ENCODE peak calls at places on chromosomes 2 and 18, in five cellular contexts. One of them, this sample, is unnamed.

GRCh38 chr18:57497372-57498294 is 62.5 kb downstream of the ONECUT2 start:
- DNase-seq in heart right ventricle: no peak
- DNase-seq in heart left ventricle: no peak
- DNase-seq in fibroblast of mammary gland: peak
- DNase-seq in MM.1S: no peak
- DNase-seq in this sample: no peak

GRCh38 chr18:49813071-49813320 is 337 bp downstream of the ACAA2 start:
- DNase-seq in heart left ventricle: peak
- DNase-seq in MM.1S: peak
- DNase-seq in fibroblast of mammary gland: peak
- DNase-seq in heart right ventricle: no peak
- DNase-seq in this sample: peak

GRCh38 chr2:239150125-239151011 is 250.5 kb downstream of the HDAC4 start:
- DNase-seq in heart right ventricle: no peak
- DNase-seq in fibroblast of mammary gland: no peak
- DNase-seq in MM.1S: no peak
- DNase-seq in heart left ventricle: no peak
- DNase-seq in this sample: no peak

GRCh38 chr2:230589497-230590015 is 123.1 kb upstream of the CAB39 start:
- DNase-seq in MM.1S: peak
- DNase-seq in heart left ventricle: no peak
- DNase-seq in fibroblast of mammary gland: no peak
- DNase-seq in heart right ventricle: no peak
- DNase-seq in this sample: peak

GRCh38 chr2:50490991-50491390 is 540.9 kb downstream of the NRXN1 start:
- DNase-seq in heart left ventricle: no peak
- DNase-seq in fibroblast of mammary gland: no peak
- DNase-seq in heart right ventricle: no peak
- DNase-seq in MM.1S: no peak
- DNase-seq in this sample: no peak

GRCh38 chr2:138922973-138923563 is 142.9 kb upstream of the NXPH2 start:
- DNase-seq in fibroblast of mammary gland: peak
- DNase-seq in heart left ventricle: no peak
- DNase-seq in heart right ventricle: no peak
- DNase-seq in MM.1S: peak
- DNase-seq in this sample: no peak

GRCh38 chr2:228657807-228658402 is 476.4 kb upstream of the SPHKAP start:
- DNase-seq in fibroblast of mammary gland: peak
- DNase-seq in heart left ventricle: no peak
- DNase-seq in MM.1S: peak
- DNase-seq in heart right ventricle: no peak
- DNase-seq in this sample: peak

GRCh38 chr2:240344904-240345303 is 90.6 kb upstream of the GPC1 start:
- DNase-seq in MM.1S: no peak
- DNase-seq in fibroblast of mammary gland: peak
- DNase-seq in heart right ventricle: no peak
- DNase-seq in heart left ventricle: no peak
- DNase-seq in this sample: no peak

GRCh38 chr18:41043876-41044275 is 911.2 kb upstream of the PIK3C3 start:
- DNase-seq in MM.1S: no peak
- DNase-seq in fibroblast of mammary gland: no peak
- DNase-seq in heart right ventricle: no peak
- DNase-seq in heart left ventricle: no peak
- DNase-seq in this sample: no peak

GRCh38 chr2:108616731-108617161 is 82.5 kb downstream of the LIMS1 start:
- DNase-seq in MM.1S: no peak
- DNase-seq in fibroblast of mammary gland: peak
- DNase-seq in heart left ventricle: no peak
- DNase-seq in heart right ventricle: no peak
- DNase-seq in this sample: no peak

GRCh38 chr2:175030380-175031271 is 25.4 kb upstream of the CHN1 start:
- DNase-seq in MM.1S: peak
- DNase-seq in heart left ventricle: no peak
- DNase-seq in fibroblast of mammary gland: peak
- DNase-seq in heart right ventricle: no peak
- DNase-seq in this sample: no peak
- TF ChIP-seq CTCF in MM.1S: peak
- TF ChIP-seq CTCF in heart left ventricle: peak
- TF ChIP-seq CTCF in fibroblast of mammary gland: peak
- TF ChIP-seq CTCF in heart right ventricle: peak
- TF ChIP-seq CTCF in this sample: no peak

DNA sequence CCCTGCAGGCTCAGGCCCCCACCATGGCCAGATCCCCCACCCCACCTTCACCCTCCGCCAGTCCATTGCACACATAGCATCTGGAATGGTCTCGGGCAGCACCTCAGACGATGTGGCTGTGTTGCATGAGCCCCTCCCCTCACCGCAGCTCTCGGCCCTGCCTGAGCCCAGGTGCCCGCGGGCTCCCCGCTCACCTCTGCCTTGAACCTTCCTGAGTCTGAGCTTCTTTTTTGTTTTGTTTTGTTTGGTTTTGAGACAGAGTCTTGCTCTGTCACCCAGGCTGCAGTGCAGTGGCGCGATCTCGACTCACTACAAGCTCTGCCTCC is 20.1 kb downstream of the RRM2 start:
- DNase-seq in heart right ventricle: no peak
- DNase-seq in MM.1S: no peak
- DNase-seq in fibroblast of mammary gland: no peak
- DNase-seq in heart left ventricle: no peak
- DNase-seq in this sample: no peak
- TF ChIP-seq CTCF in heart right ventricle: peak
- TF ChIP-seq CTCF in MM.1S: no peak
- TF ChIP-seq CTCF in fibroblast of mammary gland: no peak
- TF ChIP-seq CTCF in heart left ventricle: no peak
- TF ChIP-seq CTCF in this sample: no peak

GRCh38 chr18:64099244-64099643 is 49.6 kb downstream of the LINC00305 start:
- DNase-seq in heart right ventricle: no peak
- DNase-seq in MM.1S: peak
- DNase-seq in heart left ventricle: no peak
- DNase-seq in fibroblast of mammary gland: no peak
- DNase-seq in this sample: no peak

GRCh38 chr18:64100136-64100922 is 48.6 kb downstream of the LINC00305 start:
- DNase-seq in heart right ventricle: no peak
- DNase-seq in fibroblast of mammary gland: no peak
- DNase-seq in heart left ventricle: no peak
- DNase-seq in MM.1S: peak
- DNase-seq in this sample: peak

DNA sequence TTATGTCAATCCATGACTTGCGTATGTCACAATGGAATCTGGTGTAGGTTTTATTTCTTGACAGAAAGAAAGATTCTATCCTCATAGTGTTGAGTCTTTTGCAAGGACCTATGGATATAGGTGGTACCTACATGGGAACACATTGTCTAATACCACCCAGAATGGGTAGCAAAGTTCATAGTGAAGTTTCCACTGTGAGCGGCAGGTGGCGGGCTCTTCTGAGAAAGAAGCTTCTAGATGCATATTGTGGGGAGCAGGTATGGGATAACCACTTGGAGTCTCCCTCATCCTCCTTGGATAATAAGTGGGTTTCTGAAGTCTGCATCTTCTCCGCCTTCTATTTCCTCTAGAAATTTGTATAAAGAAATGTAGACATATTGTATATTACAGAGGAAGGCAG is 44.9 kb downstream of the LINC00305 start:
- DNase-seq in fibroblast of mammary gland: no peak
- DNase-seq in heart right ventricle: no peak
- DNase-seq in MM.1S: no peak
- DNase-seq in heart left ventricle: no peak
- DNase-seq in this sample: no peak
- TF ChIP-seq CTCF in fibroblast of mammary gland: no peak
- TF ChIP-seq CTCF in heart right ventricle: no peak
- TF ChIP-seq CTCF in MM.1S: no peak
- TF ChIP-seq CTCF in heart left ventricle: no peak
- TF ChIP-seq CTCF in this sample: no peak

DNA sequence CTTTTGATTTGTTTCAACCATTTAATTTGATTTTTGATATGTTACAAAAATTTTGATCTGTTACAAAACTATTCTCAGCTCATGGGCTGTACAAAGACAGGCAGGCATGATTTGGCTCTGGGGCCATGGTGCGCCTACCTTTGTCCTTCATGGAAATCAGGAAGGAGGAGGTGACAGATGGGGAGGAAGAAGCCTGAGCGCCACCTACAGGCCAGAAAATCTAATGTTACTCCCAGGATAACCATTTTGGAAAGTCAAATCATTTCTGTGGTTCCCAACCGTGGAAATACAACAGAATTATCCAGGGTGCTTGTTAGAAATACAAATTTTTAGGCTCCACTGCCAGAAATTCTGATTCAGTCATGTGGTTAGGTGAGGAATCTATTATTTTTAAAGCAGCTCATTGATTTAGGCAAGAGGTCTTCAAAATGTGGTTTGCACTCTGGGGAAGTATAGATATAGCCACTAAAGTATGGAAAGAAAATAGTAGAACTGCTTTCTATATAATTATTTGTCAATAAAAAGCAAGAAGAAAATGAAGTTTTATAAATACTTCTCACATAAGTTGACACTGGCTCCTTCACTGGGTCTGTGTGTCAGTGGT is 93.9 kb downstream of the EVA1A start:
- DNase-seq in heart right ventricle: no peak
- DNase-seq in MM.1S: no peak
- DNase-seq in fibroblast of mammary gland: peak
- DNase-seq in heart left ventricle: no peak
- DNase-seq in this sample: peak
- TF ChIP-seq CTCF in heart right ventricle: peak
- TF ChIP-seq CTCF in MM.1S: peak
- TF ChIP-seq CTCF in fibroblast of mammary gland: peak
- TF ChIP-seq CTCF in heart left ventricle: no peak
- TF ChIP-seq CTCF in this sample: peak

DNA sequence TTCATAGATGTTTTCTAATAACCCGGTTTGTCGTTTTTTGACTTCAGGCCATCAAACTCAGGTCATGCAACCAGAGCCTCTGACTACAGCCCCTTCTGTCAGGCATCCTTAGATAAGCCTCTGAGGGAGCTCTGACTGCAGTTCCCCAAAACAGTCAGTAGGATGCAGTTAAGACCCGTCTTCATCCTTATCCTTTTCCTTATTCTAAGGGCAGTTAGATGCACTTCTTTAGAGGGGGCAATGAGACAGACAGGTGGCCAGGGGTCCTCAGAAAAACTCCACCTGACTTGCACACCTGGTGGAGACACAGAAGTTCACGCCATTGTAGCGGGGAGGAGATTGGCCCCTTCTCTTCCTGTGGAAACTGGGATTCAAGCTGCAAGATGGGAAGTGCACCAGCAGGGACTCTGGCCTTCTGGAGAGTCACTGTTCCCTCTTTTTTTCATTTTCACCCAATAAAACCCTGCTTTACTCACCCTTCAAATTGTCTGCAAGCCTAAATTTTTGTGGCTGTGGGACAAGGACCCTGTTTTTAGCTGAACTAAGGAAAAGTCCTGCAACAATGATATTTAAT is 104.8 kb upstream of the TFPI start:
- DNase-seq in fibroblast of mammary gland: peak
- DNase-seq in heart left ventricle: no peak
- DNase-seq in heart right ventricle: no peak
- DNase-seq in MM.1S: no peak
- DNase-seq in this sample: no peak
- TF ChIP-seq CTCF in fibroblast of mammary gland: peak
- TF ChIP-seq CTCF in heart left ventricle: no peak
- TF ChIP-seq CTCF in heart right ventricle: no peak
- TF ChIP-seq CTCF in MM.1S: no peak
- TF ChIP-seq CTCF in this sample: no peak